ENCODE peak calls at places on chromosome X, in nine cellular contexts. O is cardiac muscle cell, H is esophagus muscularis mucosa, R is head of caudate nucleus, B is foreskin fibroblast, J is uterus, V is thyroid gland, N is germinal center, U is retina. G is an unnamed sample.

GRCh38 chrX:110418220-110418856 is 59.7 kb downstream of the RTL9 start:
- DNase-seq in O (peak; percentile 80), H (no peak), R (peak; percentile 45), B (peak; percentile 85), J (peak; percentile 36), V (peak; percentile 75), N (no peak), U (no peak), G (no peak)

GRCh38 chrX:152588206-152588605 is 49.5 kb upstream of the GABRQ start:
- DNase-seq in O (no peak), H (no peak), R (no peak), B (no peak), J (no peak), V (no peak), N (no peak), U (no peak), G (no peak)

GRCh38 chrX:153568612-153569011 is 30.3 kb downstream of the CCNQ start:
- DNase-seq in O (no peak), H (no peak), R (no peak), B (no peak), J (no peak), V (no peak), N (no peak), U (no peak), G (no peak)

GRCh38 chrX:20263474-20263873 is 3.2 kb downstream of the RPS6KA3 start:
- DNase-seq in O (peak; percentile 57), H (no peak), R (no peak), B (peak; percentile 42), J (no peak), V (no peak), N (no peak), U (no peak), G (no peak)

GRCh38 chrX:5113128-5113527 is 1115.5 kb downstream of the NLGN4X start:
- DNase-seq in O (no peak), H (no peak), R (no peak), B (peak; percentile 6), J (no peak), V (no peak), N (no peak), U (no peak), G (no peak)

GRCh38 chrX:443676-444210 is 57.0 kb upstream of the PPP2R3B start:
- DNase-seq in O (no peak), H (no peak), R (no peak), B (no peak), J (no peak), V (no peak), N (no peak), U (no peak), G (no peak)

GRCh38 chrX:38561951-38562719 is 793 bp downstream of the TSPAN7 start:
- DNase-seq in O (no peak), H (no peak), R (peak; percentile 72), B (peak; percentile 3), J (peak; percentile 45), V (peak; percentile 33), N (no peak), U (peak; percentile 80), G (no peak)

GRCh38 chrX:101958139-101958538 is 26.3 kb upstream of the ZMAT1 start:
- DNase-seq in O (no peak), H (no peak), R (no peak), B (peak; percentile 36), J (no peak), V (no peak), N (no peak), U (no peak), G (no peak)

GRCh38 chrX:18390941-18391538 is 34.4 kb upstream of the CDKL5 start:
- DNase-seq in O (peak; percentile 62), H (no peak), R (peak; percentile 64), B (peak; percentile 65), J (peak; percentile 44), V (peak; percentile 62), N (peak; percentile 26), U (peak; percentile 58), G (peak; percentile 3)

GRCh38 chrX:140157611-140158010 is 192.3 kb upstream of the CXorf66 start:
- DNase-seq in O (peak; percentile 73), H (no peak), R (no peak), B (peak; percentile 1), J (no peak), V (no peak), N (no peak), U (no peak), G (no peak)